ENCODE peak calls at places on chromosomes 2 and 18, in four cellular contexts. One of them, this sample, is unnamed. For H3K4me1, the result is how much of the 10 kb centered on the place peaks cover.

GRCh38 chr18:79533591-79533990 is 137.9 kb downstream of the NFATC1 start:
- DNase-seq in pancreas: no peak
- DNase-seq in thyroid gland: no peak
- DNase-seq in heart right ventricle: no peak
- DNase-seq in this sample: no peak

GRCh38 chr2:186771395-186771794 is 77.5 kb downstream of the FAM171B start:
- DNase-seq in pancreas: no peak
- DNase-seq in thyroid gland: no peak
- DNase-seq in heart right ventricle: no peak
- DNase-seq in this sample: no peak

GRCh38 chr2:148602918-148603561 is 41.5 kb upstream of the EPC2 start:
- DNase-seq in pancreas: no peak
- DNase-seq in thyroid gland: no peak
- DNase-seq in heart right ventricle: no peak
- DNase-seq in this sample: no peak

GRCh38 chr2:45002661-45003210 is 6.5 kb downstream of the SIX2 start:
- DNase-seq in pancreas: no peak
- DNase-seq in thyroid gland: no peak
- DNase-seq in heart right ventricle: no peak
- DNase-seq in this sample: no peak

GRCh38 chr2:187383043-187383800 is 64.8 kb downstream of the CALCRL start:
- DNase-seq in pancreas: no peak
- DNase-seq in thyroid gland: no peak
- DNase-seq in heart right ventricle: no peak
- DNase-seq in this sample: no peak

GRCh38 chr2:1860931-1861330 is 116.6 kb upstream of the PXDN start:
- DNase-seq in pancreas: no peak
- DNase-seq in thyroid gland: no peak
- DNase-seq in heart right ventricle: no peak
- DNase-seq in this sample: no peak

GRCh38 chr2:154527962-154528361 is 170.5 kb upstream of the KCNJ3 start:
- DNase-seq in pancreas: no peak
- DNase-seq in thyroid gland: no peak
- DNase-seq in heart right ventricle: no peak
- DNase-seq in this sample: no peak

GRCh38 chr2:217538719-217539118 is 464.1 kb downstream of the TNS1 start:
- DNase-seq in pancreas: no peak
- DNase-seq in thyroid gland: peak
- DNase-seq in heart right ventricle: no peak
- DNase-seq in this sample: peak

GRCh38 chr18:21858544-21858943 is 118.0 kb downstream of the MIB1 start:
- DNase-seq in pancreas: no peak
- DNase-seq in thyroid gland: no peak
- DNase-seq in heart right ventricle: no peak
- DNase-seq in this sample: no peak

GRCh38 chr2:197952540-197953202 is 148.3 kb downstream of the PLCL1 start:
- DNase-seq in pancreas: no peak
- DNase-seq in thyroid gland: no peak
- DNase-seq in heart right ventricle: no peak
- DNase-seq in this sample: no peak

GRCh38 chr2:71948781-71949536 is 198.7 kb downstream of the CYP26B1 start:
- DNase-seq in pancreas: no peak
- DNase-seq in thyroid gland: no peak
- DNase-seq in heart right ventricle: no peak
- DNase-seq in this sample: peak

GRCh38 chr2:204170419-204170818 is 233.9 kb downstream of the ICOS start:
- DNase-seq in pancreas: no peak
- DNase-seq in thyroid gland: no peak
- DNase-seq in heart right ventricle: no peak
- DNase-seq in this sample: no peak

GRCh38 chr18:31206787-31207381 is 44.2 kb upstream of the DSC1 start:
- DNase-seq in pancreas: peak
- DNase-seq in thyroid gland: peak
- DNase-seq in heart right ventricle: peak
- DNase-seq in this sample: peak

GRCh38 chr2:237459741-237460174 is 27.3 kb upstream of the MLPH start:
- DNase-seq in pancreas: no peak
- DNase-seq in thyroid gland: no peak
- DNase-seq in heart right ventricle: no peak
- DNase-seq in this sample: no peak

GRCh38 chr2:241619602-241620418 is 17.1 kb downstream of the THAP4 start:
- DNase-seq in pancreas: no peak
- DNase-seq in thyroid gland: no peak
- DNase-seq in heart right ventricle: no peak
- DNase-seq in this sample: no peak

GRCh38 chr2:28395334-28396061 is 2.8 kb downstream of the FOSL2 start:
- DNase-seq in pancreas: peak
- DNase-seq in thyroid gland: peak
- DNase-seq in heart right ventricle: no peak
- DNase-seq in this sample: peak

GRCh38 chr2:189159717-189160116 is 19.8 kb downstream of the COL5A2 start:
- DNase-seq in pancreas: no peak
- DNase-seq in thyroid gland: no peak
- DNase-seq in heart right ventricle: no peak
- DNase-seq in this sample: no peak

GRCh38 chr2:227653419-227653818 is 13.2 kb upstream of the SCYGR5 start:
- DNase-seq in pancreas: no peak
- DNase-seq in thyroid gland: no peak
- DNase-seq in heart right ventricle: no peak
- DNase-seq in this sample: no peak

GRCh38 chr18:35110554-35111058 is 69.4 kb downstream of the MAPRE2 start:
- DNase-seq in pancreas: no peak
- DNase-seq in thyroid gland: no peak
- DNase-seq in heart right ventricle: no peak
- DNase-seq in this sample: no peak

GRCh38 chr2:71798266-71799012 is 345.1 kb downstream of the DYSF start:
- DNase-seq in pancreas: no peak
- DNase-seq in thyroid gland: peak
- DNase-seq in heart right ventricle: peak
- DNase-seq in this sample: no peak

GRCh38 chr2:241677392-241677791 is 9.2 kb downstream of the DTYMK start:
- DNase-seq in pancreas: no peak
- DNase-seq in thyroid gland: no peak
- DNase-seq in heart right ventricle: no peak
- DNase-seq in this sample: no peak

GRCh38 chr2:145379934-145380333 is 860.0 kb upstream of the ZEB2 start:
- DNase-seq in pancreas: no peak
- DNase-seq in thyroid gland: no peak
- DNase-seq in heart right ventricle: no peak
- DNase-seq in this sample: no peak

GRCh38 chr2:36539631-36540030 is 58.3 kb downstream of the FEZ2 start:
- DNase-seq in pancreas: no peak
- DNase-seq in thyroid gland: no peak
- DNase-seq in heart right ventricle: no peak
- DNase-seq in this sample: no peak

GRCh38 chr2:203535784-203536590 is 886 bp upstream of the RAPH1 start:
- DNase-seq in pancreas: no peak
- DNase-seq in thyroid gland: no peak
- DNase-seq in heart right ventricle: no peak
- DNase-seq in this sample: no peak

GRCh38 chr2:49259926-49260325 is 105.6 kb upstream of the FSHR start:
- DNase-seq in pancreas: no peak
- DNase-seq in thyroid gland: no peak
- DNase-seq in heart right ventricle: no peak
- DNase-seq in this sample: no peak

GRCh38 chr2:41502752-41503151 is 545.1 kb upstream of the PKDCC start:
- DNase-seq in pancreas: no peak
- DNase-seq in thyroid gland: no peak
- DNase-seq in heart right ventricle: no peak
- DNase-seq in this sample: no peak

GRCh38 chr2:41498791-41499190 is 549.0 kb upstream of the PKDCC start:
- DNase-seq in pancreas: no peak
- DNase-seq in thyroid gland: no peak
- DNase-seq in heart right ventricle: no peak
- DNase-seq in this sample: no peak

GRCh38 chr2:41500895-41501294 is 546.9 kb upstream of the PKDCC start:
- DNase-seq in pancreas: no peak
- DNase-seq in thyroid gland: no peak
- DNase-seq in heart right ventricle: no peak
- DNase-seq in this sample: no peak

GRCh38 chr2:41495050-41495449 is 552.8 kb upstream of the PKDCC start:
- DNase-seq in pancreas: no peak
- DNase-seq in thyroid gland: no peak
- DNase-seq in heart right ventricle: no peak
- DNase-seq in this sample: no peak

GRCh38 chr2:41496908-41497307 is 550.9 kb upstream of the PKDCC start:
- DNase-seq in pancreas: no peak
- DNase-seq in thyroid gland: no peak
- DNase-seq in heart right ventricle: no peak
- DNase-seq in this sample: no peak
- TF ChIP-seq CTCF in pancreas: no peak
- TF ChIP-seq CTCF in thyroid gland: no peak
- TF ChIP-seq CTCF in heart right ventricle: no peak
- TF ChIP-seq CTCF in this sample: no peak

DNA sequence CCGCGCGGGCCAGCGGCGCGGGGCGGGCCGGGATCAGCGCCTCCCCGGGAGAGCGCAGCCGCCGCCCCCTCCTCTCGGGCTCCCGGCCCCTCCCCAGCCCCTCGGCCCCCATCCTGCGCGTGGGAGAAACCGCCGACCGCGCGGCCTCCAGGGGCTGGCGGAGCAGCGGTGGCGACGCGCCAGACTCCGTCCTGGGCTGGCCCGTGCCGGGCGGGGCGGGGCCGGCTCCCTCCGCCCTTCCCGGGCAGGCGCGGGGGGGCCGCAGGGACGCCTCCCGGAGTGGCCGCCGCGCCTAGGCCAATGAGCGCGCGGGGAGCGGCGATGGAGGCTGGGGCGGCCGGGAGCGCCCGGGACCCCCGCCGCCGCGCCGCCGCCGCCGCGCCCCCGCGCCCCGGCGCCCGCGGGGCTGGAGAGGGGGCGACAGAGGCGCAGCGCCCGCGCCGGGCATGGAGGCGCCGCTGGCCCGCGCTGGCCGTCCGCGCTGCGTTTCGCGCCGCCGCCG is 49.1 kb downstream of the KCNIP3 start:
- DNase-seq in pancreas: peak
- DNase-seq in thyroid gland: peak
- DNase-seq in heart right ventricle: peak
- DNase-seq in this sample: no peak
- H3K4me3 ChIP-seq in pancreas: peak
- H3K4me3 ChIP-seq in thyroid gland: peak
- H3K4me3 ChIP-seq in heart right ventricle: peak
- H3K4me3 ChIP-seq in this sample: peak

GRCh38 chr2:105935048-105935447 is 190.3 kb downstream of the NCK2 start:
- DNase-seq in pancreas: no peak
- DNase-seq in thyroid gland: no peak
- DNase-seq in heart right ventricle: no peak
- DNase-seq in this sample: no peak

GRCh38 chr2:105932582-105932981 is 187.9 kb downstream of the NCK2 start:
- DNase-seq in pancreas: no peak
- DNase-seq in thyroid gland: no peak
- DNase-seq in heart right ventricle: no peak
- DNase-seq in this sample: no peak

GRCh38 chr2:105936954-105937353 is 192.2 kb downstream of the NCK2 start:
- DNase-seq in pancreas: no peak
- DNase-seq in thyroid gland: no peak
- DNase-seq in heart right ventricle: no peak
- DNase-seq in this sample: no peak

GRCh38 chr2:105933906-105934305 is 189.2 kb downstream of the NCK2 start:
- DNase-seq in pancreas: peak
- DNase-seq in thyroid gland: no peak
- DNase-seq in heart right ventricle: no peak
- DNase-seq in this sample: no peak

DNA sequence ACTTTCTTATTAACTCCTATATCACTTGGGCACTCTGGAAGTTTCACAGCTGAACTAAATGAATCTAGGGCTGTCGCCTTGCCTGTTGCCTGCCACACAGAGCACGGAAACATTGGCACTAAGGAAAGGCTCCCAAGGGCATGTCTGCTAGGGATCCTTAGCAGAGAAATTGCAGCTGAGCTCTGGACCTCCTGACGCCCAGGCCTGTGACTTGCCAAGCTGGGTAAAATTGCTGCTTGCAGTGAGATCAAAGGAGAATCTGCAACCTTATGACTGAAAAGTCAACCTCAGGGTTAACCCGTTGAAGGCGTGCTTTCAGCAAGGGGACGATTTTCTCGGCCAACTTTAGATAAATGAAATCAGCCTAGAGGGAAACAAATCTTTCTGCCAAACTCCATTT is 189.8 kb downstream of the NCK2 start:
- DNase-seq in pancreas: no peak
- DNase-seq in thyroid gland: peak
- DNase-seq in heart right ventricle: no peak
- DNase-seq in this sample: no peak
- H3K4me1 ChIP-seq in pancreas: under half
- H3K4me1 ChIP-seq in thyroid gland: under half
- H3K4me1 ChIP-seq in heart right ventricle: under half
- H3K4me1 ChIP-seq in this sample: under half

GRCh38 chr2:80852808-80853139 is 548.2 kb upstream of the LRRTM1 start:
- DNase-seq in pancreas: no peak
- DNase-seq in thyroid gland: no peak
- DNase-seq in heart right ventricle: no peak
- DNase-seq in this sample: no peak
- TF ChIP-seq CTCF in pancreas: no peak
- TF ChIP-seq CTCF in thyroid gland: no peak
- TF ChIP-seq CTCF in heart right ventricle: no peak
- TF ChIP-seq CTCF in this sample: no peak

GRCh38 chr18:69757733-69758132 is 189.9 kb downstream of the CD226 start:
- DNase-seq in pancreas: no peak
- DNase-seq in thyroid gland: no peak
- DNase-seq in heart right ventricle: no peak
- DNase-seq in this sample: no peak
- H3K4me3 ChIP-seq in pancreas: no peak
- H3K4me3 ChIP-seq in thyroid gland: no peak
- H3K4me3 ChIP-seq in heart right ventricle: no peak
- H3K4me3 ChIP-seq in this sample: no peak

GRCh38 chr18:10012526-10012925 is 98.7 kb downstream of the VAPA start:
- DNase-seq in pancreas: no peak
- DNase-seq in thyroid gland: no peak
- DNase-seq in heart right ventricle: no peak
- DNase-seq in this sample: no peak
- H3K4me1 ChIP-seq in pancreas: under half
- H3K4me1 ChIP-seq in thyroid gland: under half
- H3K4me1 ChIP-seq in heart right ventricle: half or more
- H3K4me1 ChIP-seq in this sample: under half

GRCh38 chr18:47191956-47192355 is 15.8 kb upstream of the IER3IP1 start:
- DNase-seq in pancreas: no peak
- DNase-seq in thyroid gland: no peak
- DNase-seq in heart right ventricle: no peak
- DNase-seq in this sample: no peak
- TF ChIP-seq CTCF in pancreas: no peak
- TF ChIP-seq CTCF in thyroid gland: no peak
- TF ChIP-seq CTCF in heart right ventricle: no peak
- TF ChIP-seq CTCF in this sample: no peak